ENCODE peak calls at places on chromosomes 6 and 20, in eight cellular contexts. W, R, Y, U, P, H, E and D are unnamed samples.

GRCh38 chr6:6804843-6805680 is 216.5 kb downstream of the LY86 start:
- DNase-seq in Y (no peak), P (no peak), H (no peak), W (no peak), E (no peak), R (no peak), U (no peak), D (no peak)

GRCh38 chr20:39853664-39854063 is 835.4 kb downstream of the MAFB start:
- DNase-seq in P (no peak), E (no peak), W (no peak), R (peak), Y (no peak), H (no peak), U (no peak), D (no peak)

GRCh38 chr6:38720295-38720694 is 5.2 kb downstream of the DNAH8 start:
- DNase-seq in R (peak), Y (no peak), H (no peak), W (no peak), E (no peak), U (no peak), P (no peak), D (no peak)

GRCh38 chr6:136822051-136822378 is 377 bp upstream of the PEX7 start:
- DNase-seq in H (no peak), U (no peak), E (peak), W (no peak), Y (no peak), R (peak), P (peak), D (no peak)

GRCh38 chr6:161134550-161135298 is 139.1 kb downstream of the AGPAT4 start:
- DNase-seq in P (no peak), H (no peak), U (no peak), E (no peak), R (no peak), Y (no peak), W (no peak), D (no peak)

GRCh38 chr6:160088069-160088773 is 33.4 kb upstream of the SLC22A1 start:
- DNase-seq in Y (peak), R (peak), U (no peak), H (no peak), P (no peak), E (peak), W (no peak), D (no peak)

GRCh38 chr6:130457605-130458004 is 91.8 kb downstream of the TMEM200A start:
- DNase-seq in H (no peak), P (no peak), Y (no peak), W (no peak), E (no peak), R (no peak), U (no peak), D (no peak)

GRCh38 chr6:38933426-38933825 is 115.2 kb upstream of the GLP1R start:
- DNase-seq in Y (no peak), U (no peak), P (no peak), R (peak), E (no peak), H (no peak), W (no peak), D (no peak)

GRCh38 chr6:143744593-143745151 is 66.9 kb downstream of the PHACTR2 start:
- DNase-seq in E (no peak), W (no peak), R (no peak), Y (no peak), H (no peak), P (no peak), U (no peak), D (no peak)

GRCh38 chr20:44720617-44720993 is 5.4 kb downstream of the CCN5 start:
- DNase-seq in Y (peak), E (peak), H (no peak), W (no peak), U (no peak), R (peak), P (peak), D (peak)

GRCh38 chr20:58800134-58800650 is 50.5 kb downstream of the GNAS-AS1 start:
- DNase-seq in E (no peak), P (no peak), U (no peak), Y (no peak), R (no peak), W (no peak), H (no peak), D (no peak)